ENCODE peak calls at places on chromosomes 13 and 19, in six cellular contexts. Z, F, O, H, S and T are unnamed samples.

GRCh38 chr19:1807695-1808394 is 4.2 kb downstream of the ATP8B3 start:
- DNase-seq in F (no peak), O (no peak), H (no peak), Z (no peak), S (no peak), T (no peak)

GRCh38 chr13:95533545-95534135 is 18.9 kb upstream of the CLDN10 start:
- DNase-seq in Z (no peak), O (no peak), H (no peak), S (no peak), F (no peak), T (peak; percentile 36)

GRCh38 chr19:7652061-7652641 is 15.2 kb downstream of the STXBP2 start:
- DNase-seq in H (peak; percentile 92), F (peak; percentile 7), Z (peak; percentile 75), O (peak; percentile 80), S (peak; percentile 85), T (peak; percentile 92)

GRCh38 chr13:27044837-27045570 is 126.6 kb downstream of the USP12 start:
- DNase-seq in O (no peak), Z (no peak), H (no peak), S (no peak), F (no peak), T (no peak)

GRCh38 chr13:30403491-30403890 is 18.8 kb upstream of the UBE2L5 start:
- DNase-seq in H (no peak), F (no peak), Z (no peak), O (no peak), S (no peak), T (no peak)

GRCh38 chr19:19552811-19553210 is 14.7 kb downstream of the CILP2 start:
- DNase-seq in H (no peak), F (no peak), Z (no peak), S (peak; percentile 39), O (no peak), T (peak; percentile 71)

GRCh38 chr13:113064534-113065405 is 40.8 kb upstream of the F7 start:
- DNase-seq in Z (no peak), O (peak; percentile 18), F (no peak), H (no peak), S (no peak), T (no peak)

GRCh38 chr19:8185343-8186068 is 23.7 kb upstream of the CERS4 start:
- DNase-seq in Z (no peak), O (no peak), H (no peak), S (no peak), F (no peak), T (no peak)

GRCh38 chr13:22137361-22138050 is 466.6 kb downstream of the FGF9 start:
- DNase-seq in Z (no peak), H (no peak), S (no peak), F (no peak), O (no peak), T (no peak)

GRCh38 chr13:113922412-113923118 is 51.3 kb downstream of the C13orf46 start:
- DNase-seq in F (no peak), Z (no peak), H (no peak), S (no peak), O (no peak), T (no peak)

GRCh38 chr19:32599736-32600157 is 18.8 kb downstream of the PDCD5 start:
- DNase-seq in S (peak; percentile 24), Z (peak; percentile 19), H (peak; percentile 40), F (no peak), O (no peak), T (peak; percentile 44)